ENCODE peak calls at places on chromosomes 12 and 14, in four cellular contexts. G, H, B and M are unnamed samples.

GRCh38 chr12:108807996-108808725 is 49.2 kb downstream of the SSH1 start:
- DNase-seq in G (no peak), H (no peak), B (no peak), M (no peak)

GRCh38 chr12:22121224-22121623 is 75.2 kb downstream of the CMAS start:
- DNase-seq in G (peak; percentile 52), H (peak; percentile 76), B (no peak), M (peak; percentile 35)

GRCh38 chr14:104795468-104795780 is at the start of gene AKT1:
- DNase-seq in G (no peak), H (no peak), B (no peak), M (no peak)

GRCh38 chr12:14408208-14408607 is 42.7 kb downstream of the ATF7IP start:
- DNase-seq in G (no peak), H (no peak), B (no peak), M (no peak)

GRCh38 chr12:121465921-121466799 is 66.2 kb downstream of the RNF34 start:
- DNase-seq in G (peak; percentile 66), H (peak; percentile 83), B (peak; percentile 43), M (peak; percentile 60)

GRCh38 chr12:62191747-62192485 is 68.3 kb upstream of the USP15 start:
- DNase-seq in G (peak; percentile 22), H (peak; percentile 65), B (peak; percentile 5), M (peak; percentile 25)

GRCh38 chr14:72416892-72417291 is 477.0 kb downstream of the DPF3 start:
- DNase-seq in G (no peak), H (no peak), B (no peak), M (no peak)

GRCh38 chr12:104457746-104458644 is 1.2 kb downstream of the CHST11 start:
- DNase-seq in G (peak; percentile 66), H (peak; percentile 85), B (peak; percentile 50), M (peak; percentile 78)

GRCh38 chr12:94769040-94769420 is 118.7 kb upstream of the TMCC3 start:
- DNase-seq in G (no peak), H (no peak), B (no peak), M (peak; percentile 54)

GRCh38 chr12:15227004-15227679 is 5.9 kb upstream of the RERG start:
- DNase-seq in G (peak; percentile 10), H (no peak), B (peak; percentile 39), M (peak; percentile 35)

GRCh38 chr12:4355843-4356327 is 23.6 kb downstream of the FGF23 start:
- DNase-seq in G (peak; percentile 73), H (peak; percentile 77), B (peak; percentile 54), M (peak; percentile 48)

GRCh38 chr12:118589162-118589561 is 212.8 kb downstream of the SUDS3 start:
- DNase-seq in G (no peak), H (no peak), B (no peak), M (no peak)

GRCh38 chr12:116590561-116590960 is 31.4 kb downstream of the MAP1LC3B2 start:
- DNase-seq in G (no peak), H (no peak), B (no peak), M (no peak)

GRCh38 chr12:113276306-113276705 is 55.0 kb downstream of the TPCN1 start:
- DNase-seq in G (no peak), H (no peak), B (no peak), M (no peak)

GRCh38 chr14:91021115-91021514 is 39.3 kb downstream of the RPS6KA5 start:
- DNase-seq in G (no peak), H (no peak), B (no peak), M (no peak)

GRCh38 chr14:40229676-40230075 is 797.4 kb upstream of the FBXO33 start:
- DNase-seq in G (no peak), H (no peak), B (no peak), M (no peak)

GRCh38 chr12:103852498-103852992 is 11.5 kb upstream of the NT5DC3 start:
- DNase-seq in G (no peak), H (no peak), B (no peak), M (no peak)

GRCh38 chr12:19198272-19198671 is 68.7 kb downstream of the PLEKHA5 start:
- DNase-seq in G (no peak), H (no peak), B (no peak), M (no peak)

GRCh38 chr12:19166956-19167355 is 37.4 kb downstream of the PLEKHA5 start:
- DNase-seq in G (no peak), H (no peak), B (no peak), M (no peak)

GRCh38 chr12:64611430-64612286 is 1.4 kb downstream of the RASSF3 start:
- DNase-seq in G (peak; percentile 32), H (peak; percentile 71), B (no peak), M (no peak)

GRCh38 chr14:102155150-102155549 is 15.5 kb downstream of the WDR20 start:
- DNase-seq in G (no peak), H (no peak), B (no peak), M (no peak)

GRCh38 chr14:104682107-104682593 is 7.3 kb upstream of the INF2 start:
- DNase-seq in G (no peak), H (no peak), B (no peak), M (no peak)

GRCh38 chr12:31011746-31012567 is 61.7 kb upstream of the DDX11 start:
- DNase-seq in G (no peak), H (peak; percentile 37), B (no peak), M (no peak)

GRCh38 chr14:21521526-21521925 is 4.6 kb downstream of the SALL2 start:
- DNase-seq in G (no peak), H (no peak), B (no peak), M (no peak)

GRCh38 chr12:114799574-114800487 is 115.9 kb upstream of the TBX3 start:
- DNase-seq in G (no peak), H (no peak), B (no peak), M (no peak)

GRCh38 chr14:64910847-64911495 is 3.3 kb upstream of the CHURC1 start:
- DNase-seq in G (no peak), H (no peak), B (peak; percentile 29), M (no peak)

GRCh38 chr12:4809449-4810218 is 89.4 kb downstream of the GALNT8 start:
- DNase-seq in G (peak; percentile 52), H (peak; percentile 75), B (peak; percentile 18), M (peak; percentile 47)

GRCh38 chr12:124675881-124676688 is 108.7 kb upstream of the NCOR2 start:
- DNase-seq in G (no peak), H (no peak), B (no peak), M (no peak)

GRCh38 chr12:124967016-124967739 is 21.8 kb downstream of the DHX37 start:
- DNase-seq in G (no peak), H (no peak), B (no peak), M (no peak)

GRCh38 chr12:20194171-20194570 is 174.2 kb upstream of the PDE3A start:
- DNase-seq in G (no peak), H (no peak), B (peak; percentile 10), M (no peak)

GRCh38 chr14:94129111-94129757 is at the start of gene IFI27L2:
- DNase-seq in G (peak; percentile 73), H (peak; percentile 88), B (peak; percentile 77), M (peak; percentile 95)

GRCh38 chr12:108117163-108117849 is 11.8 kb upstream of the WSCD2 start:
- DNase-seq in G (no peak), H (no peak), B (no peak), M (no peak)

GRCh38 chr12:7937867-7938506 is 2.0 kb upstream of the SLC2A3 start:
- DNase-seq in G (no peak), H (peak; percentile 62), B (no peak), M (peak; percentile 37)

GRCh38 chr12:78928200-78929074 is 63.9 kb downstream of the SYT1 start:
- DNase-seq in G (no peak), H (no peak), B (no peak), M (no peak)

GRCh38 chr14:39762576-39763401 is 330.6 kb upstream of the FBXO33 start:
- DNase-seq in G (peak; percentile 19), H (no peak), B (no peak), M (no peak)

GRCh38 chr12:225012-225411 is 11.1 kb upstream of the SLC6A12 start:
- DNase-seq in G (peak; percentile 8), H (peak; percentile 47), B (no peak), M (no peak)

GRCh38 chr12:78887008-78887407 is 22.4 kb downstream of the SYT1 start:
- DNase-seq in G (no peak), H (no peak), B (no peak), M (no peak)

GRCh38 chr12:10283028-10283427 is 24.6 kb upstream of the KLRD1 start:
- DNase-seq in G (no peak), H (no peak), B (no peak), M (no peak)

GRCh38 chr14:99604766-99605298 is 825 bp upstream of the CCDC85C start:
- DNase-seq in G (peak; percentile 58), H (no peak), B (peak; percentile 45), M (no peak)